ENCODE peak calls at places on chromosomes 2 and 18, in seven cellular contexts. One of them, this sample, is unnamed.

GRCh38 chr2:171139860-171140259 is 20.8 kb downstream of the TLK1 start:
- DNase-seq in IMR-90: no peak
- DNase-seq in astrocyte of the spinal cord: no peak
- DNase-seq in left ventricle myocardium inferior: no peak
- DNase-seq in ovary: no peak
- DNase-seq in coronary artery: no peak
- DNase-seq in cardiac fibroblast: no peak
- DNase-seq in this sample: no peak

GRCh38 chr2:167471734-167472133 is 583.5 kb downstream of the XIRP2 start:
- DNase-seq in IMR-90: no peak
- DNase-seq in astrocyte of the spinal cord: no peak
- DNase-seq in left ventricle myocardium inferior: no peak
- DNase-seq in ovary: no peak
- DNase-seq in coronary artery: no peak
- DNase-seq in cardiac fibroblast: no peak
- DNase-seq in this sample: no peak

GRCh38 chr2:3728104-3729054 is 25.0 kb downstream of the DCDC2C start:
- DNase-seq in IMR-90: peak; percentile 67
- DNase-seq in astrocyte of the spinal cord: peak; percentile 67
- DNase-seq in left ventricle myocardium inferior: no peak
- DNase-seq in ovary: peak; percentile 32
- DNase-seq in coronary artery: no peak
- DNase-seq in cardiac fibroblast: peak; percentile 63
- DNase-seq in this sample: no peak

GRCh38 chr2:69298261-69298660 is 88.8 kb downstream of the GFPT1 start:
- DNase-seq in IMR-90: peak; percentile 94
- DNase-seq in astrocyte of the spinal cord: peak; percentile 94
- DNase-seq in left ventricle myocardium inferior: no peak
- DNase-seq in ovary: no peak
- DNase-seq in coronary artery: no peak
- DNase-seq in cardiac fibroblast: peak; percentile 96
- DNase-seq in this sample: no peak

GRCh38 chr18:34122724-34123334 is 101.9 kb downstream of the NOL4 start:
- DNase-seq in IMR-90: peak; percentile 53
- DNase-seq in astrocyte of the spinal cord: peak; percentile 64
- DNase-seq in left ventricle myocardium inferior: no peak
- DNase-seq in ovary: no peak
- DNase-seq in coronary artery: no peak
- DNase-seq in cardiac fibroblast: peak; percentile 74
- DNase-seq in this sample: no peak

GRCh38 chr2:232761301-232761907 is 15.0 kb downstream of the KCNJ13 start:
- DNase-seq in IMR-90: peak; percentile 41
- DNase-seq in astrocyte of the spinal cord: peak; percentile 54
- DNase-seq in left ventricle myocardium inferior: no peak
- DNase-seq in ovary: no peak
- DNase-seq in coronary artery: no peak
- DNase-seq in cardiac fibroblast: peak; percentile 55
- DNase-seq in this sample: no peak

GRCh38 chr2:70003093-70003830 is 41.8 kb upstream of the ASPRV1 start:
- DNase-seq in IMR-90: no peak
- DNase-seq in astrocyte of the spinal cord: no peak
- DNase-seq in left ventricle myocardium inferior: no peak
- DNase-seq in ovary: peak; percentile 4
- DNase-seq in coronary artery: no peak
- DNase-seq in cardiac fibroblast: no peak
- DNase-seq in this sample: no peak

GRCh38 chr2:214265991-214266489 is 144.8 kb upstream of the VWC2L start:
- DNase-seq in IMR-90: peak; percentile 19
- DNase-seq in astrocyte of the spinal cord: peak; percentile 12
- DNase-seq in left ventricle myocardium inferior: no peak
- DNase-seq in ovary: no peak
- DNase-seq in coronary artery: no peak
- DNase-seq in cardiac fibroblast: no peak
- DNase-seq in this sample: no peak

GRCh38 chr2:179580378-179581146 is 280.9 kb downstream of the ZNF385B start:
- DNase-seq in IMR-90: no peak
- DNase-seq in astrocyte of the spinal cord: no peak
- DNase-seq in left ventricle myocardium inferior: peak; percentile 39
- DNase-seq in ovary: no peak
- DNase-seq in coronary artery: no peak
- DNase-seq in cardiac fibroblast: no peak
- DNase-seq in this sample: no peak

GRCh38 chr18:7902399-7902839 is 335.3 kb downstream of the PTPRM start:
- DNase-seq in IMR-90: peak; percentile 99
- DNase-seq in astrocyte of the spinal cord: peak; percentile 82
- DNase-seq in left ventricle myocardium inferior: no peak
- DNase-seq in ovary: peak; percentile 72
- DNase-seq in coronary artery: no peak
- DNase-seq in cardiac fibroblast: peak; percentile 38
- DNase-seq in this sample: no peak

GRCh38 chr2:164655336-164655735 is 34.1 kb upstream of the GRB14 start:
- DNase-seq in IMR-90: no peak
- DNase-seq in astrocyte of the spinal cord: peak; percentile 14
- DNase-seq in left ventricle myocardium inferior: no peak
- DNase-seq in ovary: no peak
- DNase-seq in coronary artery: no peak
- DNase-seq in cardiac fibroblast: peak; percentile 71
- DNase-seq in this sample: no peak

GRCh38 chr2:35415282-35415681 is 940.3 kb upstream of the CRIM1 start:
- DNase-seq in IMR-90: no peak
- DNase-seq in astrocyte of the spinal cord: no peak
- DNase-seq in left ventricle myocardium inferior: no peak
- DNase-seq in ovary: no peak
- DNase-seq in coronary artery: no peak
- DNase-seq in cardiac fibroblast: no peak
- DNase-seq in this sample: no peak

GRCh38 chr2:190352668-190353536 is 9.5 kb downstream of the INPP1 start:
- DNase-seq in IMR-90: no peak
- DNase-seq in astrocyte of the spinal cord: no peak
- DNase-seq in left ventricle myocardium inferior: no peak
- DNase-seq in ovary: no peak
- DNase-seq in coronary artery: no peak
- DNase-seq in cardiac fibroblast: no peak
- DNase-seq in this sample: no peak

GRCh38 chr2:104856973-104857261 is 3.0 kb downstream of the POU3F3 start:
- DNase-seq in IMR-90: no peak
- DNase-seq in astrocyte of the spinal cord: no peak
- DNase-seq in left ventricle myocardium inferior: no peak
- DNase-seq in ovary: no peak
- DNase-seq in coronary artery: no peak
- DNase-seq in cardiac fibroblast: no peak
- DNase-seq in this sample: no peak

GRCh38 chr2:104859310-104860130 is 5.6 kb downstream of the POU3F3 start:
- DNase-seq in IMR-90: no peak
- DNase-seq in astrocyte of the spinal cord: peak; percentile 62
- DNase-seq in left ventricle myocardium inferior: no peak
- DNase-seq in ovary: no peak
- DNase-seq in coronary artery: no peak
- DNase-seq in cardiac fibroblast: no peak
- DNase-seq in this sample: no peak

GRCh38 chr2:104860141-104860790 is 6.4 kb downstream of the POU3F3 start:
- DNase-seq in IMR-90: no peak
- DNase-seq in astrocyte of the spinal cord: peak; percentile 39
- DNase-seq in left ventricle myocardium inferior: no peak
- DNase-seq in ovary: no peak
- DNase-seq in coronary artery: no peak
- DNase-seq in cardiac fibroblast: no peak
- DNase-seq in this sample: no peak

GRCh38 chr2:104857262-104858221 is 3.6 kb downstream of the POU3F3 start:
- DNase-seq in IMR-90: no peak
- DNase-seq in astrocyte of the spinal cord: peak; percentile 36
- DNase-seq in left ventricle myocardium inferior: no peak
- DNase-seq in ovary: no peak
- DNase-seq in coronary artery: no peak
- DNase-seq in cardiac fibroblast: no peak
- DNase-seq in this sample: no peak

GRCh38 chr2:104858325-104858978 is 4.5 kb downstream of the POU3F3 start:
- DNase-seq in IMR-90: no peak
- DNase-seq in astrocyte of the spinal cord: peak; percentile 37
- DNase-seq in left ventricle myocardium inferior: no peak
- DNase-seq in ovary: no peak
- DNase-seq in coronary artery: no peak
- DNase-seq in cardiac fibroblast: no peak
- DNase-seq in this sample: no peak
- H3K4me3 ChIP-seq in IMR-90: no peak overlapping the region
- H3K4me3 ChIP-seq in astrocyte of the spinal cord: peak overlapping the region; percentile 51
- H3K4me3 ChIP-seq in left ventricle myocardium inferior: no peak overlapping the region
- H3K4me3 ChIP-seq in ovary: no peak overlapping the region
- H3K4me3 ChIP-seq in coronary artery: no peak overlapping the region
- H3K4me3 ChIP-seq in cardiac fibroblast: no peak overlapping the region
- H3K4me3 ChIP-seq in this sample: no peak overlapping the region

DNA sequence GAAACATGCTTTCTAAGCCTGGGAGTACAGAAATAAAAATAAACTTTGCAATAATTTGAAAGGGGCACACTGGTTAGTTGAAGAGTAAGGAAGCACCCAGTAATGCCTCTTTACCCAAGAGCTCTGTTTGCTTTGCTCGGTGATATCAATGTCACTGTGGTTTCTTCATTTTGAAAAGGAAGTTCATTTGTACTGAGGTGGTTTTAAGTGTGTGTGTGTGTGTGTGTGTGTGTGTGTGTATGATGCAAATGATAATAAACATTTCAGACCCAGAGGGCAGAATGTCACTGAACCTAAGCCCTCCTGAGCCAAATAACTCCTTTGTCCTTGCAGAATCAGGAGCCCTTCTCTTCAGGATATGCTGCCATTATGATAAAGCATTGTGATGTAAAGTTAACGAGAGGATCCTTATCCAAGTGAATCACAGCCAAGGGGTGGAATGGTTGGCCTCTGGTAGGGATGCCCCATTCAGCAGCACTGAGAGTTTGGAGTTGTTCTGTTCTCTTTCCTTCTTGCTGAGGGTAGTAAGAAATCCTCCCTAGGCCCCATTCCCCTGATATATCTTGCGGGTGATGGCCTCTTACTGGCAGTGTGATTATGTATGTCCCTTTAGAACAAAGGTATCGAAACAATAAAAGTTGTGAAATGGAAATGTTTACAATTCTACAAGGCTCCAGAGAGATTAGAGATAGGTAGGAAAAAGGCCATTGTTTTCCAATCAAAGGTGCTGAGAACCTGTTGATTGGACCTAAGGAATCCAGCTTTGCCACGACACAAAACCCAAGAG is 7.6 kb downstream of the ITGA6 start:
- DNase-seq in IMR-90: peak; percentile 18
- DNase-seq in astrocyte of the spinal cord: peak; percentile 41
- DNase-seq in left ventricle myocardium inferior: no peak
- DNase-seq in ovary: no peak
- DNase-seq in coronary artery: no peak
- DNase-seq in cardiac fibroblast: no peak
- DNase-seq in this sample: no peak
- H3K4me3 ChIP-seq in IMR-90: no peak overlapping the region
- H3K4me3 ChIP-seq in astrocyte of the spinal cord: no peak overlapping the region
- H3K4me3 ChIP-seq in left ventricle myocardium inferior: no peak overlapping the region
- H3K4me3 ChIP-seq in ovary: no peak overlapping the region
- H3K4me3 ChIP-seq in coronary artery: no peak overlapping the region
- H3K4me3 ChIP-seq in cardiac fibroblast: no peak overlapping the region
- H3K4me3 ChIP-seq in this sample: no peak overlapping the region

GRCh38 chr2:30147715-30148611 is 1.2 kb downstream of the YPEL5 start:
- DNase-seq in IMR-90: peak; percentile 40
- DNase-seq in astrocyte of the spinal cord: peak; percentile 55
- DNase-seq in left ventricle myocardium inferior: peak; percentile 84
- DNase-seq in ovary: peak; percentile 80
- DNase-seq in coronary artery: peak; percentile 87
- DNase-seq in cardiac fibroblast: peak; percentile 62
- DNase-seq in this sample: peak; percentile 90

GRCh38 chr2:30150786-30151185 is 4.0 kb downstream of the YPEL5 start:
- DNase-seq in IMR-90: no peak
- DNase-seq in astrocyte of the spinal cord: no peak
- DNase-seq in left ventricle myocardium inferior: no peak
- DNase-seq in ovary: no peak
- DNase-seq in coronary artery: no peak
- DNase-seq in cardiac fibroblast: no peak
- DNase-seq in this sample: no peak

GRCh38 chr2:30148850-30149249 is 2.0 kb downstream of the YPEL5 start:
- DNase-seq in IMR-90: no peak
- DNase-seq in astrocyte of the spinal cord: no peak
- DNase-seq in left ventricle myocardium inferior: no peak
- DNase-seq in ovary: no peak
- DNase-seq in coronary artery: no peak
- DNase-seq in cardiac fibroblast: no peak
- DNase-seq in this sample: no peak

GRCh38 chr2:30149513-30149912 is 2.7 kb downstream of the YPEL5 start:
- DNase-seq in IMR-90: no peak
- DNase-seq in astrocyte of the spinal cord: no peak
- DNase-seq in left ventricle myocardium inferior: no peak
- DNase-seq in ovary: no peak
- DNase-seq in coronary artery: no peak
- DNase-seq in cardiac fibroblast: no peak
- DNase-seq in this sample: no peak

DNA sequence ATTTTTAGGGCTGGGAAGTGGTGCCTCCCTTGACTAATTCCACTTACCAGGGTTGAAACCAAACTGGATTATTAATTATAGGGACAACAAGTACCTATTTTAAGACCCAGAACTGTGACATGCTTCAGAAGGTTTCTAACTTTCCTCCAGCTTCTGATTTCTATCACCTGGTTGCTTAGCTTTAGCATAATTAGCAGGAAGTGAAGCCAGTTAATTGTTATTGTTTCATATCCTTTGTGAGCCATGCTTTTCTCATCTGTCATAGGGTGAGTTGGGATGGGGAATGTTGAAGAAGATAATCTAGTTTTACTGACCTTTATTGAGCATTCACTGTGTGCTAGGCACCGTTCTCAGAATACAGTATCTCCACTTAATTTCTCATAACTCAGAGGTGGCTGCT is 3.2 kb downstream of the YPEL5 start:
- DNase-seq in IMR-90: no peak
- DNase-seq in astrocyte of the spinal cord: no peak
- DNase-seq in left ventricle myocardium inferior: no peak
- DNase-seq in ovary: no peak
- DNase-seq in coronary artery: no peak
- DNase-seq in cardiac fibroblast: no peak
- DNase-seq in this sample: no peak
- H3K4me3 ChIP-seq in IMR-90: no peak overlapping the region
- H3K4me3 ChIP-seq in astrocyte of the spinal cord: no peak overlapping the region
- H3K4me3 ChIP-seq in left ventricle myocardium inferior: peak overlapping the region; percentile 88
- H3K4me3 ChIP-seq in ovary: no peak overlapping the region
- H3K4me3 ChIP-seq in coronary artery: peak overlapping the region; percentile 22
- H3K4me3 ChIP-seq in cardiac fibroblast: no peak overlapping the region
- H3K4me3 ChIP-seq in this sample: peak overlapping the region; percentile 7

GRCh38 chr2:36801088-36801487 is 104.6 kb downstream of the VIT start:
- DNase-seq in IMR-90: no peak
- DNase-seq in astrocyte of the spinal cord: no peak
- DNase-seq in left ventricle myocardium inferior: no peak
- DNase-seq in ovary: no peak
- DNase-seq in coronary artery: no peak
- DNase-seq in cardiac fibroblast: no peak
- DNase-seq in this sample: no peak

GRCh38 chr2:36798724-36799123 is 102.2 kb downstream of the VIT start:
- DNase-seq in IMR-90: no peak
- DNase-seq in astrocyte of the spinal cord: no peak
- DNase-seq in left ventricle myocardium inferior: no peak
- DNase-seq in ovary: no peak
- DNase-seq in coronary artery: no peak
- DNase-seq in cardiac fibroblast: no peak
- DNase-seq in this sample: no peak

GRCh38 chr2:36792947-36793346 is 96.4 kb downstream of the VIT start:
- DNase-seq in IMR-90: no peak
- DNase-seq in astrocyte of the spinal cord: no peak
- DNase-seq in left ventricle myocardium inferior: no peak
- DNase-seq in ovary: no peak
- DNase-seq in coronary artery: no peak
- DNase-seq in cardiac fibroblast: no peak
- DNase-seq in this sample: no peak

GRCh38 chr2:36800381-36800780 is 103.9 kb downstream of the VIT start:
- DNase-seq in IMR-90: no peak
- DNase-seq in astrocyte of the spinal cord: no peak
- DNase-seq in left ventricle myocardium inferior: no peak
- DNase-seq in ovary: no peak
- DNase-seq in coronary artery: no peak
- DNase-seq in cardiac fibroblast: no peak
- DNase-seq in this sample: no peak

GRCh38 chr2:36797324-36798070 is 101.0 kb downstream of the VIT start:
- DNase-seq in IMR-90: no peak
- DNase-seq in astrocyte of the spinal cord: no peak
- DNase-seq in left ventricle myocardium inferior: no peak
- DNase-seq in ovary: no peak
- DNase-seq in coronary artery: no peak
- DNase-seq in cardiac fibroblast: peak; percentile 7
- DNase-seq in this sample: no peak
- H3K4me3 ChIP-seq in IMR-90: no peak overlapping the region
- H3K4me3 ChIP-seq in astrocyte of the spinal cord: no peak overlapping the region
- H3K4me3 ChIP-seq in left ventricle myocardium inferior: no peak overlapping the region
- H3K4me3 ChIP-seq in ovary: no peak overlapping the region
- H3K4me3 ChIP-seq in coronary artery: no peak overlapping the region
- H3K4me3 ChIP-seq in cardiac fibroblast: no peak overlapping the region
- H3K4me3 ChIP-seq in this sample: no peak overlapping the region